ENCODE peak calls at places on chromosomes 5 and 9, in six cellular contexts. F, C, B, R, D and Y are unnamed samples.

GRCh38 chr9:77475641-77476473 is 172.3 kb downstream of the GNA14 start:
- DNase-seq in F (no peak), C (no peak), B (no peak), R (peak; percentile 28), D (no peak), Y (no peak)

GRCh38 chr5:36770125-36770524 is 106.4 kb upstream of the NIPBL start:
- DNase-seq in F (no peak), C (no peak), B (no peak), R (no peak), D (no peak), Y (no peak)

GRCh38 chr9:93064392-93065124 is 6.1 kb downstream of the SUSD3 start:
- DNase-seq in F (no peak), C (no peak), B (no peak), R (no peak), D (no peak), Y (no peak)

GRCh38 chr5:16493261-16493660 is 27.7 kb upstream of the ZNF622 start:
- DNase-seq in F (no peak), C (no peak), B (no peak), R (no peak), D (no peak), Y (peak; percentile 98)

GRCh38 chr5:138469540-138470321 is 4.5 kb downstream of the EGR1 start:
- DNase-seq in F (no peak), C (no peak), B (peak; percentile 80), R (peak; percentile 91), D (peak; percentile 98), Y (peak; percentile 81)

GRCh38 chr5:54658014-54658413 is 140.5 kb downstream of the SNX18 start:
- DNase-seq in F (no peak), C (no peak), B (no peak), R (peak; percentile 96), D (peak; percentile 47), Y (no peak)

GRCh38 chr5:90939208-90939607 is 380.6 kb downstream of the ADGRV1 start:
- DNase-seq in F (no peak), C (no peak), B (no peak), R (no peak), D (no peak), Y (no peak)

GRCh38 chr9:94011134-94011533 is 56.0 kb upstream of the BARX1 start:
- DNase-seq in F (no peak), C (no peak), B (no peak), R (no peak), D (no peak), Y (no peak)

GRCh38 chr9:35650341-35651158 is at the start of gene SIT1:
- DNase-seq in F (no peak), C (peak; percentile 58), B (no peak), R (no peak), D (no peak), Y (no peak)

GRCh38 chr5:152560508-152561137 is 155.5 kb upstream of the NMUR2 start:
- DNase-seq in F (peak; percentile 73), C (peak; percentile 78), B (peak; percentile 79), R (peak; percentile 12), D (peak; percentile 45), Y (peak; percentile 45)

GRCh38 chr5:150544606-150545219 is 36.8 kb downstream of the NDST1 start:
- DNase-seq in F (peak; percentile 59), C (peak; percentile 97), B (peak; percentile 91), R (peak; percentile 31), D (peak; percentile 60), Y (peak; percentile 66)

GRCh38 chr5:169546346-169546745 is 37.2 kb upstream of the SPDL1 start:
- DNase-seq in F (no peak), C (no peak), B (no peak), R (no peak), D (no peak), Y (no peak)

GRCh38 chr9:135090547-135090946 is 3.1 kb downstream of the OLFM1 start:
- DNase-seq in F (no peak), C (no peak), B (no peak), R (no peak), D (no peak), Y (no peak)

GRCh38 chr9:113488490-113488889 is 25.0 kb downstream of the RGS3 start:
- DNase-seq in F (no peak), C (no peak), B (no peak), R (peak; percentile 30), D (no peak), Y (no peak)

GRCh38 chr9:21414220-21414940 is 5.5 kb downstream of the IFNA8 start:
- DNase-seq in F (no peak), C (no peak), B (no peak), R (no peak), D (no peak), Y (no peak)

GRCh38 chr9:129435996-129436676 is 184.8 kb downstream of the C9orf50 start:
- DNase-seq in F (no peak), C (no peak), B (no peak), R (no peak), D (no peak), Y (no peak)

GRCh38 chr5:35230043-35230611 is at the start of gene PRLR:
- DNase-seq in F (no peak), C (peak; percentile 61), B (peak; percentile 42), R (peak; percentile 8), D (peak; percentile 40), Y (peak; percentile 73)

GRCh38 chr5:75566710-75567309 is 44.4 kb upstream of the ANKDD1B start:
- DNase-seq in F (peak; percentile 23), C (no peak), B (no peak), R (peak; percentile 96), D (peak; percentile 95), Y (peak; percentile 76)

GRCh38 chr9:6049798-6050197 is 34.4 kb upstream of the RANBP6 start:
- DNase-seq in F (no peak), C (no peak), B (peak; percentile 60), R (no peak), D (no peak), Y (peak; percentile 21)

GRCh38 chr9:97737429-97737828 is 40.3 kb upstream of the XPA start:
- DNase-seq in F (no peak), C (peak; percentile 55), B (peak; percentile 74), R (no peak), D (no peak), Y (no peak)

GRCh38 chr5:159209438-159210305 is at the start of gene RNF145:
- DNase-seq in F (peak; percentile 73), C (peak; percentile 78), B (peak; percentile 67), R (peak; percentile 86), D (peak; percentile 83), Y (peak; percentile 89)

GRCh38 chr9:131395027-131395744 is 1.3 kb downstream of the PRRC2B start:
- DNase-seq in F (no peak), C (peak; percentile 71), B (peak; percentile 68), R (no peak), D (peak; percentile 65), Y (no peak)

GRCh38 chr5:177505075-177505474 is 4.6 kb downstream of the DOK3 start:
- DNase-seq in F (no peak), C (no peak), B (no peak), R (no peak), D (no peak), Y (no peak)
- H4K91ac ChIP-seq in F (no peak overlapping the region), C (no peak overlapping the region), B (no peak overlapping the region), R (no peak overlapping the region), D (no peak overlapping the region), Y (no peak overlapping the region)

DNA sequence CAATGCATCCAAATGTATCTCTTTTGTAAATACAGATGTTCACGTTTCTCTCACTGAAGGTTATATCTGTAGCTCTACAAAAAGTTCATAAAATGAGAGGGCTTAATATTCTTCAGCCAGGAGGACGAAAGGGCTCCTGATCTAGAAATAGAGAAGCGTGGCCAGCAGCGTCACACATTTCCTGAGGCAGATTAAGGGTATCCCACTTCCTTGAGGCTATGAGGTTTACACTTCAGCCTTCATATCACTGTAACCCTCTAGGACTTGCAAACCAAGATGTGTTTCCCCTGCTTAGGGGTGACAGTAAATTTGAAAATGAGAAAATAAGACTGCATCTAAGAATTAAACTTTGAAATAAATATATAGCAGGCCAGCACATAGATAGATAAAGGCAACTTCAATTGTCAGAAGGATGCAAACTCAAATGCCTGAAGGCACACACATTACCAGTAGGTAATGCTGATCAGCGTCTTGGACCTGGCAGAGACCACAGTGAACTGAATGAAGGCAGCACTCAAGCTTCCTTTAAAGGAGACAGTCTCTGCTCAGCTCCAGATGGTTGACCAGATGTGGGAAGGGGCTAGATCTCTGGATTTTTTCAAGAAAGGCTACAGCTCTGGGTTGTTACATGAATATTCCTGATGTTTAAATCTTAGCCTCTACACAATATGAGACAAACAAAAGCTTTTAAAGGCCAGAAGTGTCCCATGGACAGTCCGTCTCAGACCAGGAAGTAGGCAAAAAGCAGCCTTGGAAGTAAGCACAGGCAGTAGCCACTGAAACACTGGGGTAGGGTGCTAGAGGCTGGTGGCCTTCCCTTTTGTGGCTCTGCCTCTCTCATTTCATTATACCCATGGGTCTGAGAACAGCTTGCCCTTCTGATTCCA is 197.7 kb downstream of the MCTP1 start:
- DNase-seq in F (no peak), C (no peak), B (no peak), R (no peak), D (no peak), Y (no peak)
- H3K14ac ChIP-seq in F (no peak overlapping the region), C (no peak overlapping the region), B (no peak overlapping the region), R (no peak overlapping the region), D (no peak overlapping the region), Y (no peak overlapping the region)

GRCh38 chr5:59528226-59528862 is 365.2 kb downstream of the PDE4D start:
- DNase-seq in F (peak; percentile 15), C (no peak), B (no peak), R (no peak), D (no peak), Y (no peak)

GRCh38 chr5:59532979-59533729 is 360.4 kb downstream of the PDE4D start:
- DNase-seq in F (no peak), C (no peak), B (no peak), R (no peak), D (no peak), Y (no peak)

GRCh38 chr5:59525310-59525709 is 368.2 kb downstream of the PDE4D start:
- DNase-seq in F (no peak), C (no peak), B (no peak), R (no peak), D (no peak), Y (no peak)

GRCh38 chr5:59525957-59526356 is 367.6 kb downstream of the PDE4D start:
- DNase-seq in F (no peak), C (no peak), B (no peak), R (peak; percentile 51), D (peak; percentile 84), Y (no peak)

GRCh38 chr5:59529286-59529685 is 364.2 kb downstream of the PDE4D start:
- DNase-seq in F (no peak), C (no peak), B (no peak), R (no peak), D (no peak), Y (no peak)
- H2AK5ac ChIP-seq in F (no peak overlapping the region), C (no peak overlapping the region), B (no peak overlapping the region), R (no peak overlapping the region), D (no peak overlapping the region), Y (no peak overlapping the region)

DNA sequence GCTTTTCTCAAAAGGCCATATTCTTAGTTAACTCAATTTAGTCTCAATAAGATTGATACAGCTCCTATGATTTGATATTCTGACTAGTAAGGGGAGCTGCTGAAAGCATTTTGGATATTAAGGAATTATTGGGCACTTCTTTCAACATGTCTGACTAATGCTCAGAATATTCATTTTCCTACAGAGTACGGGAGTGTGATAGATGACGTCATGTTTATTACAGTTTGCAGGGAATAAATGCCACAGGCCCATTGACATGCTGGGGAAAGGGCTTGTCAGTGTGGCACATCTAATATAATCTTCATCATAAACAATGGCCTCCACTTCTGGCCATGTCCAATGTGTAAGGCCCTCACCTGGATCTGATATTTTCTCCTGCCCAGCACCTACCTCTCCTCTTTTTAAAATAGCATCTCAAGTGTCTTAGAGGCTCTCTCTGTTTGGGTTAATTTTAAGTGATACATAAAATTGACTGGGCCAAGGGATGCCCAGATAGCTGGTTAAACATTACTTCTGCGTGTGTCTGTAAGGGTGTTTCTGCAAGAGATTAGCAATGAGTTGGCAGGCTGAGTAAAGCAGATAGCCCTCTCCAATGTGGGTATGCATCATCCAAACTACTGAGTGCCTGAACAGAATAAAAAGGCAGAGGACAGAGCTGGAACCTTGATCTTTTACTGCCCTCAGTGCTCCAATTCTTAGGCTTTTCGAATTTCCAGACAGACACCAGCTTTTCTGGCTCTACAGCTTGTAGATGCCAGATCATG is 99.3 kb downstream of the SLC24A2 start:
- DNase-seq in F (no peak), C (no peak), B (no peak), R (peak; percentile 2), D (peak; percentile 4), Y (no peak)
- H4K91ac ChIP-seq in F (no peak overlapping the region), C (no peak overlapping the region), B (no peak overlapping the region), R (no peak overlapping the region), D (no peak overlapping the region), Y (no peak overlapping the region)